ENCODE peak calls at places on chromosomes 16 and 17, in five cellular contexts. One of them, this sample, is unnamed.

GRCh38 chr16:69131167-69131748 is 1.1 kb downstream of the CHTF8 start:
- DNase-seq in stimulated activated CD4-positive, alpha-beta T cell treated with anti-CD3 and anti-CD28 coated beads, Interleukin-4, amount 100 ng/mL, for 24 hours: no peak
- DNase-seq in substantia nigra: peak
- DNase-seq in body of pancreas: no peak
- DNase-seq in GM13976: peak
- DNase-seq in this sample: peak

GRCh38 chr17:72477529-72477928 is 356.7 kb downstream of the SOX9 start:
- DNase-seq in stimulated activated CD4-positive, alpha-beta T cell treated with anti-CD3 and anti-CD28 coated beads, Interleukin-4, amount 100 ng/mL, for 24 hours: no peak
- DNase-seq in substantia nigra: no peak
- DNase-seq in body of pancreas: peak
- DNase-seq in GM13976: no peak
- DNase-seq in this sample: no peak

GRCh38 chr16:83956336-83957289 is 3.6 kb downstream of the OSGIN1 start:
- DNase-seq in stimulated activated CD4-positive, alpha-beta T cell treated with anti-CD3 and anti-CD28 coated beads, Interleukin-4, amount 100 ng/mL, for 24 hours: peak
- DNase-seq in substantia nigra: peak
- DNase-seq in body of pancreas: peak
- DNase-seq in GM13976: peak
- DNase-seq in this sample: peak

GRCh38 chr17:31074772-31075538 is 19.8 kb upstream of the NF1 start:
- DNase-seq in stimulated activated CD4-positive, alpha-beta T cell treated with anti-CD3 and anti-CD28 coated beads, Interleukin-4, amount 100 ng/mL, for 24 hours: no peak
- DNase-seq in substantia nigra: no peak
- DNase-seq in body of pancreas: no peak
- DNase-seq in GM13976: no peak
- DNase-seq in this sample: peak

GRCh38 chr16:89922477-89922883 is 662 bp upstream of the TUBB3 start:
- DNase-seq in stimulated activated CD4-positive, alpha-beta T cell treated with anti-CD3 and anti-CD28 coated beads, Interleukin-4, amount 100 ng/mL, for 24 hours: peak
- DNase-seq in substantia nigra: peak
- DNase-seq in body of pancreas: peak
- DNase-seq in GM13976: no peak
- DNase-seq in this sample: peak

GRCh38 chr16:57270221-57271062 is 14.0 kb downstream of the PLLP start:
- DNase-seq in stimulated activated CD4-positive, alpha-beta T cell treated with anti-CD3 and anti-CD28 coated beads, Interleukin-4, amount 100 ng/mL, for 24 hours: no peak
- DNase-seq in substantia nigra: peak
- DNase-seq in body of pancreas: no peak
- DNase-seq in GM13976: peak
- DNase-seq in this sample: no peak

GRCh38 chr17:45371414-45372324 is 54.8 kb upstream of the MAP3K14 start:
- DNase-seq in stimulated activated CD4-positive, alpha-beta T cell treated with anti-CD3 and anti-CD28 coated beads, Interleukin-4, amount 100 ng/mL, for 24 hours: peak
- DNase-seq in substantia nigra: peak
- DNase-seq in body of pancreas: peak
- DNase-seq in GM13976: no peak
- DNase-seq in this sample: peak

GRCh38 chr17:78179372-78179771 is 7.5 kb downstream of the TK1 start:
- DNase-seq in stimulated activated CD4-positive, alpha-beta T cell treated with anti-CD3 and anti-CD28 coated beads, Interleukin-4, amount 100 ng/mL, for 24 hours: no peak
- DNase-seq in substantia nigra: no peak
- DNase-seq in body of pancreas: no peak
- DNase-seq in GM13976: no peak
- DNase-seq in this sample: peak

GRCh38 chr16:14505846-14506245 is 124.2 kb downstream of the PARN start:
- DNase-seq in stimulated activated CD4-positive, alpha-beta T cell treated with anti-CD3 and anti-CD28 coated beads, Interleukin-4, amount 100 ng/mL, for 24 hours: no peak
- DNase-seq in substantia nigra: no peak
- DNase-seq in body of pancreas: no peak
- DNase-seq in GM13976: no peak
- DNase-seq in this sample: peak

GRCh38 chr17:10622610-10623485 is 34.3 kb downstream of the MYH3 start:
- DNase-seq in stimulated activated CD4-positive, alpha-beta T cell treated with anti-CD3 and anti-CD28 coated beads, Interleukin-4, amount 100 ng/mL, for 24 hours: no peak
- DNase-seq in substantia nigra: no peak
- DNase-seq in body of pancreas: no peak
- DNase-seq in GM13976: no peak
- DNase-seq in this sample: no peak

This sample was measured in cardiac fibroblast.